ENCODE peak calls at places on chromosomes 12 and 14, in seven cellular contexts. One of them, this sample, is unnamed.

GRCh38 chr12:19641235-19642080 is 202.2 kb downstream of the AEBP2 start:
- DNase-seq in tibial artery: no peak
- DNase-seq in left lung: no peak
- DNase-seq in sigmoid colon: no peak
- DNase-seq in PC-9: no peak
- DNase-seq in cardiac muscle cell: peak; percentile 80
- DNase-seq in aorta: no peak
- DNase-seq in this sample: peak; percentile 7

GRCh38 chr12:27549231-27549800 is 25.3 kb downstream of the PPFIBP1 start:
- DNase-seq in tibial artery: no peak
- DNase-seq in left lung: no peak
- DNase-seq in sigmoid colon: no peak
- DNase-seq in PC-9: peak; percentile 89
- DNase-seq in cardiac muscle cell: peak; percentile 82
- DNase-seq in aorta: no peak
- DNase-seq in this sample: no peak

GRCh38 chr12:116990971-116991966 is 80.5 kb downstream of the FBXW8 start:
- DNase-seq in tibial artery: no peak
- DNase-seq in left lung: no peak
- DNase-seq in sigmoid colon: no peak
- DNase-seq in PC-9: no peak
- DNase-seq in cardiac muscle cell: no peak
- DNase-seq in aorta: no peak
- DNase-seq in this sample: no peak

GRCh38 chr14:102980409-102980810 is 57.9 kb downstream of the AMN start:
- DNase-seq in tibial artery: no peak
- DNase-seq in left lung: no peak
- DNase-seq in sigmoid colon: no peak
- DNase-seq in PC-9: no peak
- DNase-seq in cardiac muscle cell: peak; percentile 76
- DNase-seq in aorta: no peak
- DNase-seq in this sample: no peak

GRCh38 chr12:79001404-79001803 is 136.8 kb downstream of the SYT1 start:
- DNase-seq in tibial artery: no peak
- DNase-seq in left lung: no peak
- DNase-seq in sigmoid colon: no peak
- DNase-seq in PC-9: no peak
- DNase-seq in cardiac muscle cell: no peak
- DNase-seq in aorta: no peak
- DNase-seq in this sample: no peak

GRCh38 chr12:64673490-64674169 is 63.3 kb downstream of the RASSF3 start:
- DNase-seq in tibial artery: no peak
- DNase-seq in left lung: no peak
- DNase-seq in sigmoid colon: no peak
- DNase-seq in PC-9: no peak
- DNase-seq in cardiac muscle cell: peak; percentile 48
- DNase-seq in aorta: no peak
- DNase-seq in this sample: no peak

GRCh38 chr12:87784350-87784749 is 244.9 kb downstream of the C12orf50 start:
- DNase-seq in tibial artery: no peak
- DNase-seq in left lung: no peak
- DNase-seq in sigmoid colon: no peak
- DNase-seq in PC-9: no peak
- DNase-seq in cardiac muscle cell: no peak
- DNase-seq in aorta: no peak
- DNase-seq in this sample: no peak

GRCh38 chr12:19916193-19916498 is 452.2 kb upstream of the PDE3A start:
- DNase-seq in tibial artery: no peak
- DNase-seq in left lung: no peak
- DNase-seq in sigmoid colon: no peak
- DNase-seq in PC-9: no peak
- DNase-seq in cardiac muscle cell: no peak
- DNase-seq in aorta: no peak
- DNase-seq in this sample: no peak

GRCh38 chr12:93466625-93467350 is 526 bp upstream of the MRPL42 start:
- DNase-seq in tibial artery: no peak
- DNase-seq in left lung: no peak
- DNase-seq in sigmoid colon: no peak
- DNase-seq in PC-9: no peak
- DNase-seq in cardiac muscle cell: no peak
- DNase-seq in aorta: no peak
- DNase-seq in this sample: no peak
- H3K4me1 ChIP-seq in tibial artery: no peaks in the 10 kb centered on the region
- H3K4me1 ChIP-seq in left lung: peaks cover 15% of the 10 kb centered on the region
- H3K4me1 ChIP-seq in sigmoid colon: peaks cover 13% of the 10 kb centered on the region
- H3K4me1 ChIP-seq in PC-9: peaks cover 20% of the 10 kb centered on the region
- H3K4me1 ChIP-seq in cardiac muscle cell: peaks cover 11% of the 10 kb centered on the region
- H3K4me1 ChIP-seq in aorta: no peaks in the 10 kb centered on the region
- H3K4me1 ChIP-seq in this sample: peaks cover 18% of the 10 kb centered on the region

GRCh38 chr14:105836730-105837129 is 310.3 kb downstream of the TMEM121 start:
- DNase-seq in tibial artery: no peak
- DNase-seq in left lung: no peak
- DNase-seq in sigmoid colon: no peak
- DNase-seq in PC-9: no peak
- DNase-seq in cardiac muscle cell: no peak
- DNase-seq in aorta: no peak
- DNase-seq in this sample: no peak
- H3K9me3 ChIP-seq in tibial artery: no peaks in the 10 kb centered on the region
- H3K9me3 ChIP-seq in left lung: no peaks in the 10 kb centered on the region
- H3K9me3 ChIP-seq in sigmoid colon: no peaks in the 10 kb centered on the region
- H3K9me3 ChIP-seq in PC-9: no peaks in the 10 kb centered on the region
- H3K9me3 ChIP-seq in cardiac muscle cell: no peaks in the 10 kb centered on the region
- H3K9me3 ChIP-seq in aorta: no peaks in the 10 kb centered on the region
- H3K9me3 ChIP-seq in this sample: no peaks in the 10 kb centered on the region

GRCh38 chr14:95685978-95686922 is at the start of gene TCL1B:
- DNase-seq in tibial artery: no peak
- DNase-seq in left lung: no peak
- DNase-seq in sigmoid colon: no peak
- DNase-seq in PC-9: no peak
- DNase-seq in cardiac muscle cell: no peak
- DNase-seq in aorta: no peak
- DNase-seq in this sample: no peak

GRCh38 chr14:95689441-95689840 is 3.2 kb downstream of the TCL1B start:
- DNase-seq in tibial artery: no peak
- DNase-seq in left lung: no peak
- DNase-seq in sigmoid colon: no peak
- DNase-seq in PC-9: no peak
- DNase-seq in cardiac muscle cell: no peak
- DNase-seq in aorta: no peak
- DNase-seq in this sample: no peak

GRCh38 chr14:95690815-95691214 is 4.6 kb downstream of the TCL1B start:
- DNase-seq in tibial artery: no peak
- DNase-seq in left lung: no peak
- DNase-seq in sigmoid colon: no peak
- DNase-seq in PC-9: no peak
- DNase-seq in cardiac muscle cell: no peak
- DNase-seq in aorta: no peak
- DNase-seq in this sample: no peak

GRCh38 chr14:95683793-95684192 is 2.4 kb upstream of the TCL1B start:
- DNase-seq in tibial artery: no peak
- DNase-seq in left lung: no peak
- DNase-seq in sigmoid colon: no peak
- DNase-seq in PC-9: no peak
- DNase-seq in cardiac muscle cell: no peak
- DNase-seq in aorta: no peak
- DNase-seq in this sample: peak; percentile 62

DNA sequence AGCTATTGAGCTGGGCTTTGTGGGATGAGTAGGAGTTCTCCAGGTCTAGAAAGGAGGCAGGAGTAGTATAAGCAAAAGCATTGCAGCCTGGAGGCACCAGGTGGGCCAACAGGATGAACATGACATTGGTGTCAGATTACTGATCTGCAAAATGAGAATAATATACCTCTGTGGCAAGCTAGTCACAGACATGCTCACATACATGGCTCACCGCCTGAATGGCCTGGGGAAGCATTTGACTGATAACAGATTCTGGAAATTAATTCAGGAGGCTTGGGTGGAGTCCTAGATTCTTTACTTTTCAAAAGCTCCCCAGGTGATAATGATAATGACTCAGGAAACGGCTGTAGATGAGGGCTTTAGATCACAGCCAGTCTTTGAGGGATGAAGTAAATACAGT is 709 bp downstream of the TCL1B start:
- DNase-seq in tibial artery: no peak
- DNase-seq in left lung: no peak
- DNase-seq in sigmoid colon: no peak
- DNase-seq in PC-9: no peak
- DNase-seq in cardiac muscle cell: no peak
- DNase-seq in aorta: no peak
- DNase-seq in this sample: no peak
- H3K4me1 ChIP-seq in tibial artery: no peaks in the 10 kb centered on the region
- H3K4me1 ChIP-seq in left lung: no peaks in the 10 kb centered on the region
- H3K4me1 ChIP-seq in sigmoid colon: no peaks in the 10 kb centered on the region
- H3K4me1 ChIP-seq in PC-9: no peaks in the 10 kb centered on the region
- H3K4me1 ChIP-seq in cardiac muscle cell: no peaks in the 10 kb centered on the region
- H3K4me1 ChIP-seq in aorta: no peaks in the 10 kb centered on the region
- H3K4me1 ChIP-seq in this sample: no peaks in the 10 kb centered on the region

GRCh38 chr12:128458301-128458974 is 191.5 kb downstream of the TMEM132C start:
- DNase-seq in tibial artery: no peak
- DNase-seq in left lung: no peak
- DNase-seq in sigmoid colon: no peak
- DNase-seq in PC-9: no peak
- DNase-seq in cardiac muscle cell: no peak
- DNase-seq in aorta: no peak
- DNase-seq in this sample: no peak
- H3K9me3 ChIP-seq in tibial artery: no peaks in the 10 kb centered on the region
- H3K9me3 ChIP-seq in left lung: no peaks in the 10 kb centered on the region
- H3K9me3 ChIP-seq in sigmoid colon: no peaks in the 10 kb centered on the region
- H3K9me3 ChIP-seq in PC-9: no peaks in the 10 kb centered on the region
- H3K9me3 ChIP-seq in cardiac muscle cell: no peaks in the 10 kb centered on the region
- H3K9me3 ChIP-seq in aorta: peaks cover 1% of the 10 kb centered on the region
- H3K9me3 ChIP-seq in this sample: no peaks in the 10 kb centered on the region

DNA sequence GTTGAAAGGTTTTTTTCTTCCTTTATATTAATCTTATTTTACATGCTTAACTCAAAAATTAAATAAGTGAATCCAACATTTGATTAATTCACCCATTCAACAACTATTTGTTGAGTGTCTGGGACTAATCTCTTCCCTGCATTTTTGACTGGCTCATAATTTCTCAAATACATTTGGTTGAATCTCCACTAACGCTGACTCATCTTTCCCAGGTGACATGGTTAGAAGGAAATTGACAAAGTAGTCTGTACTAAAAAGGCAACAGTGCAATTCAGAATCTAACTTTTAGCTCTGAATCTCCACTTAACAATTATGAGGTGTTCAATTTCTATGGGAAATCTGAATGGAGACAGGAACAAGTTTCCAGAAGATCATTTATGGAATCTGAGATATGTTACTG is 88.9 kb downstream of the LIN7A start:
- DNase-seq in tibial artery: no peak
- DNase-seq in left lung: no peak
- DNase-seq in sigmoid colon: no peak
- DNase-seq in PC-9: no peak
- DNase-seq in cardiac muscle cell: no peak
- DNase-seq in aorta: no peak
- DNase-seq in this sample: no peak
- H3K4me1 ChIP-seq in tibial artery: no peaks in the 10 kb centered on the region
- H3K4me1 ChIP-seq in left lung: no peaks in the 10 kb centered on the region
- H3K4me1 ChIP-seq in sigmoid colon: no peaks in the 10 kb centered on the region
- H3K4me1 ChIP-seq in PC-9: no peaks in the 10 kb centered on the region
- H3K4me1 ChIP-seq in cardiac muscle cell: peaks cover 5% of the 10 kb centered on the region
- H3K4me1 ChIP-seq in aorta: no peaks in the 10 kb centered on the region
- H3K4me1 ChIP-seq in this sample: no peaks in the 10 kb centered on the region

GRCh38 chr12:71858848-71859247 is 19.3 kb downstream of the TBC1D15 start:
- DNase-seq in tibial artery: no peak
- DNase-seq in left lung: no peak
- DNase-seq in sigmoid colon: no peak
- DNase-seq in PC-9: no peak
- DNase-seq in cardiac muscle cell: no peak
- DNase-seq in aorta: no peak
- DNase-seq in this sample: no peak
- H3K9me3 ChIP-seq in tibial artery: no peaks in the 10 kb centered on the region
- H3K9me3 ChIP-seq in left lung: peaks cover 4% of the 10 kb centered on the region
- H3K9me3 ChIP-seq in sigmoid colon: no peaks in the 10 kb centered on the region
- H3K9me3 ChIP-seq in PC-9: peaks cover 6% of the 10 kb centered on the region
- H3K9me3 ChIP-seq in cardiac muscle cell: no peaks in the 10 kb centered on the region
- H3K9me3 ChIP-seq in aorta: peaks cover 1% of the 10 kb centered on the region
- H3K9me3 ChIP-seq in this sample: no peaks in the 10 kb centered on the region

DNA sequence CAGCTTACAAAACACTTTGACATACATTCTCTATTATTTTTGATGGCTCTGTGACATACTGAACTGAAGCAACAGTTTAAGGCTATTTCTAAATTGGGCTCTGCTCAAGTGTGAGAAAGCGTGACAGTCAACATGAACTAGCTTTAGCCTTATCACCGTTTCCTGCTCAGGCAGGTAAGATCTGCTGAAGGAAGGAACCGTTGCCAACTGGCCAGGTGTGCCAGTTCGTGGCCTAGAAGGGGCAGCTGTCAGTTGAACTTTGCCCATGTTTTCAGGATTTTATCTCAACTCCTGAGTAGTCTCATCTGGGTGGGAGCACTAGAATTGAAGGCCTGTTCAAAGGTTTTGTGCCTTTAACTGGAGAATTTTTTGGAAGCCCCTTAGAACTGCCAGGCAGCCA is 79.5 kb downstream of the ETV6 start:
- DNase-seq in tibial artery: no peak
- DNase-seq in left lung: no peak
- DNase-seq in sigmoid colon: no peak
- DNase-seq in PC-9: peak; percentile 90
- DNase-seq in cardiac muscle cell: no peak
- DNase-seq in aorta: no peak
- DNase-seq in this sample: peak; percentile 95
- H3K4me1 ChIP-seq in tibial artery: no peaks in the 10 kb centered on the region
- H3K4me1 ChIP-seq in left lung: peaks cover 6% of the 10 kb centered on the region
- H3K4me1 ChIP-seq in sigmoid colon: peaks cover 61% of the 10 kb centered on the region
- H3K4me1 ChIP-seq in PC-9: peaks cover 44% of the 10 kb centered on the region
- H3K4me1 ChIP-seq in cardiac muscle cell: peaks cover 39% of the 10 kb centered on the region
- H3K4me1 ChIP-seq in aorta: peaks cover 13% of the 10 kb centered on the region
- H3K4me1 ChIP-seq in this sample: peaks cover 91% of the 10 kb centered on the region

DNA sequence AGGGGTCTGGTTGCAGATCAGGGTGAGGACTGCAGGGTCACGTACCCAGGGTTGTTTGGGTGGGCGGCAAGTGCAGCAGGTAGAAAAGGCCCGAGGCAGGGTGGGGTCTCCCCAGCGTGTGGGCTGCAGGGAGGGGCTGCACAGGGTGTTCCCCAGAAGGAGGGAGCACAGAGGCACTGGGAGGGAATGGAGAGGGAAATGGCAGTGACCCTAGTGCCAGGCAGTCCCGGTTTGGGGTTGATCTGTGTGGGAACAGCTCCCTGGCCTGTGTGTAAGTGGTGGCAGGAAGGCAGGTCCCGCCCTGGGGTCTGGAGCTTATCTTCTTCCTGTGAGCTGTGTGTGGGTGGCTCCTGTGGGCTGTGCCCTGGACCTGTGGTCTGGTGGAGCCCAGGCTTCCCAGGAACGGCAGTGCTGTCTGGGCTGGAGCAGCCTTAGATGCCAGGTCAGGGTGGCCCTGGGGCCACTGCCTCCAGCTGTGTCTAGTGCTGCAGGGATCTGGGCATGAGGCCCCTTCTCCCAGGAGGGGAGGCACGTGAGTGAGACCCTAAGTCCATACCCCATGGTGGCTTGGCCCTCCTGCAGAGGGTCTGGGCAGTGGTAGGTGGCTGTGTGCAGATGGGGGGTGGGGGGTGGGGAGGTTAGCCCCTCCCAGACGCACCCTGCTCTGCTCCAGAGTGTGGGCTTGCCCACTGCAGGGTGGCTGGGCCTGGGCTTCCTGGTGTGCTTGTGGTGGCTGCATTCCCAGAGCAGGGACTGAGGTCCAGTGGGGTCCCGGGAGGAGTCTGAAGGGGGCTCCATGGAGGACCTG is 363.5 kb downstream of the TMEM121 start:
- DNase-seq in tibial artery: peak; percentile 15
- DNase-seq in left lung: peak; percentile 24
- DNase-seq in sigmoid colon: peak; percentile 48
- DNase-seq in PC-9: no peak
- DNase-seq in cardiac muscle cell: no peak
- DNase-seq in aorta: peak; percentile 20
- DNase-seq in this sample: peak; percentile 6
- H3K9me3 ChIP-seq in tibial artery: no peaks in the 10 kb centered on the region
- H3K9me3 ChIP-seq in left lung: no peaks in the 10 kb centered on the region
- H3K9me3 ChIP-seq in sigmoid colon: no peaks in the 10 kb centered on the region
- H3K9me3 ChIP-seq in PC-9: no peaks in the 10 kb centered on the region
- H3K9me3 ChIP-seq in cardiac muscle cell: no peaks in the 10 kb centered on the region
- H3K9me3 ChIP-seq in aorta: no peaks in the 10 kb centered on the region
- H3K9me3 ChIP-seq in this sample: no peaks in the 10 kb centered on the region

GRCh38 chr12:124508323-124509096 is 58.9 kb downstream of the NCOR2 start:
- DNase-seq in tibial artery: no peak
- DNase-seq in left lung: no peak
- DNase-seq in sigmoid colon: peak; percentile 85
- DNase-seq in PC-9: no peak
- DNase-seq in cardiac muscle cell: no peak
- DNase-seq in aorta: no peak
- DNase-seq in this sample: no peak
- H3K4me1 ChIP-seq in tibial artery: peaks cover 9% of the 10 kb centered on the region
- H3K4me1 ChIP-seq in left lung: peaks cover 39% of the 10 kb centered on the region
- H3K4me1 ChIP-seq in sigmoid colon: peaks cover 94% of the 10 kb centered on the region
- H3K4me1 ChIP-seq in PC-9: peaks cover 54% of the 10 kb centered on the region
- H3K4me1 ChIP-seq in cardiac muscle cell: peaks cover 61% of the 10 kb centered on the region
- H3K4me1 ChIP-seq in aorta: no peaks in the 10 kb centered on the region
- H3K4me1 ChIP-seq in this sample: peaks cover 85% of the 10 kb centered on the region

This sample was measured in body of pancreas.